ENCODE peak calls at places on chromosomes 12 and 14, in ten cellular contexts. J is IMR-90; C is Peyer's patch; E is esophagus squamous epithelium; R is fibroblast of lung; M is cardiac muscle cell; W is lung; D is right atrium auricular region; V is CD8-positive, alpha-beta T cell; P is psoas muscle. F is an unnamed sample.

GRCh38 chr14:33847066-33847465 is 103.8 kb downstream of the EGLN3 start:
- DNase-seq in J (no peak), C (no peak), E (no peak), R (no peak), M (peak; percentile 25), W (no peak), D (no peak), V (no peak), P (no peak), F (no peak)

GRCh38 chr12:25272937-25273526 is 22.3 kb upstream of the KRAS start:
- DNase-seq in J (no peak), C (no peak), E (no peak), R (no peak), M (no peak), W (no peak), D (no peak), V (no peak), P (no peak), F (no peak)

GRCh38 chr14:105173901-105174894 is 5.6 kb upstream of the JAG2 start:
- DNase-seq in J (no peak), C (no peak), E (no peak), R (no peak), M (no peak), W (no peak), D (no peak), V (peak; percentile 66), P (no peak), F (no peak)

GRCh38 chr12:27524839-27525238 is 833 bp downstream of the PPFIBP1 start:
- DNase-seq in J (peak; percentile 41), C (no peak), E (no peak), R (peak; percentile 60), M (peak; percentile 53), W (no peak), D (no peak), V (no peak), P (no peak), F (no peak)

GRCh38 chr14:104546021-104546491 is 33.5 kb upstream of the C14orf180 start:
- DNase-seq in J (no peak), C (peak; percentile 23), E (no peak), R (no peak), M (no peak), W (no peak), D (no peak), V (no peak), P (no peak), F (no peak)

GRCh38 chr12:52216807-52217206 is 16.2 kb upstream of the KRT7 start:
- DNase-seq in J (no peak), C (no peak), E (no peak), R (no peak), M (no peak), W (no peak), D (no peak), V (no peak), P (no peak), F (no peak)

GRCh38 chr12:64451687-64452558 is at the start of gene TBK1:
- DNase-seq in J (peak; percentile 84), C (peak; percentile 94), E (peak; percentile 21), R (peak; percentile 86), M (peak; percentile 90), W (peak; percentile 92), D (peak; percentile 93), V (peak; percentile 75), P (peak; percentile 91), F (peak; percentile 57)

GRCh38 chr12:2154521-2154920 is 101.7 kb downstream of the CACNA1C start:
- DNase-seq in J (no peak), C (no peak), E (no peak), R (no peak), M (no peak), W (no peak), D (no peak), V (no peak), P (no peak), F (no peak)

GRCh38 chr12:6372403-6373003 is 2.9 kb downstream of the SCNN1A start:
- DNase-seq in J (peak; percentile 69), C (peak; percentile 62), E (no peak), R (peak; percentile 90), M (peak; percentile 93), W (peak; percentile 74), D (no peak), V (no peak), P (no peak), F (no peak)

GRCh38 chr12:25052191-25053020 is 103.5 kb upstream of the BCAT1 start:
- DNase-seq in J (no peak), C (no peak), E (no peak), R (no peak), M (peak; percentile 42), W (peak; percentile 36), D (no peak), V (peak; percentile 83), P (no peak), F (no peak)

GRCh38 chr12:129941646-129942045 is 37.8 kb upstream of the TMEM132D start:
- DNase-seq in J (no peak), C (no peak), E (no peak), R (no peak), M (no peak), W (no peak), D (no peak), V (no peak), P (no peak), F (no peak)

GRCh38 chr12:64082866-64083268 is 139.2 kb downstream of the KICS2 start:
- DNase-seq in J (no peak), C (no peak), E (no peak), R (no peak), M (no peak), W (no peak), D (no peak), V (no peak), P (no peak), F (no peak)

GRCh38 chr14:28102814-28103213 is 663.8 kb upstream of the FOXG1 start:
- DNase-seq in J (no peak), C (no peak), E (no peak), R (no peak), M (no peak), W (no peak), D (no peak), V (no peak), P (no peak), F (no peak)

GRCh38 chr12:110636516-110636915 is 22.6 kb downstream of the TCTN1 start:
- DNase-seq in J (no peak), C (no peak), E (no peak), R (no peak), M (no peak), W (no peak), D (no peak), V (no peak), P (no peak), F (no peak)

GRCh38 chr14:33377596-33378390 is 439.1 kb downstream of the NPAS3 start:
- DNase-seq in J (no peak), C (no peak), E (no peak), R (no peak), M (no peak), W (no peak), D (no peak), V (no peak), P (no peak), F (no peak)

DNA sequence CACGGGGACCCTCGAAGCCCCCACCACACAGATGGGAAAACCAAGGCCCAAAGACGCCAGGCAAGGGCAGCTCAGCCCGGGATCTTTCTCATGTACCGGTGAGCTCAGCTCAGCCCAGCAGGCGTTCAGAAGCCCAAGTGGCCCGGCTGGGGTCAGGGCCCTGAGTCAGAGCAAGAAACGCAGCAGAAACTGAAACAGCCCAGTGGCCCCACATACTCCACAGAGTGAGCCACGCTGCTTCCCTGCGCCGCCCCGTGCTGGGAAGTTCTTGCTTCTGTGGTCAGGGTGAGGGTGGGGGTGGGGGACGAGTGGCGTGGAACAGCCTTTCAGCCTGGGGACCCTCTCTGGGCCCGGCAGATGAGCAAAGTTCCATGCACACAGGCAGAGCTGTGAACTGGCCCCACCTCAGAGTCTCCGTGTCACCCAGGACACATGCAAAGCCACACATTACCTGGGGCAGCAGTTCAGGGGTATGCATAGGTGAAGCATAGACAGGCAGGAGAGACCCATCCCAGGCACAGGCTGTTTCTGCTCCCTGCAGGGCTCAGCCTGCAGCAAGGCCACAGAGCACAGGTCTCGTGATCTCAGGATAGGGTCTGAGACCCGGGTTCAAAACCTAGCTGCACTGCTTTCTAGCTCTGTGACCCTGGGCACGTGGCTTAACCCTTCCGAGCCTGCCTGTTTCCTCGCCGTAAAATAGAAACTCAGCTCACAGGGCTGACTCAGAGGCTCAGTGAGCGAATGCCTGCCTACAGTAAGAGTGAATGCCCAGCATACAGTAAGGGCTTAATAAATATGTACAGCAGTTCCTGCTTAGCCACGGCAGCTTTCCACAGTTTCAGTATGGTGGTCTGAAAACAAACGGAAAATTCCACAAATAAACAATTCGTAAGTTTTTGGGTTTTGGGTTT is 21.6 kb downstream of the NCOR2 start:
- DNase-seq in J (peak; percentile 43), C (no peak), E (no peak), R (no peak), M (no peak), W (no peak), D (no peak), V (no peak), P (no peak), F (no peak)
- H3K4me3 ChIP-seq in J (no peak overlapping the region), C (peak overlapping the region; percentile 16), E (no peak overlapping the region), R (no peak overlapping the region), M (no peak overlapping the region), W (no peak overlapping the region), D (no peak overlapping the region), V (no peak overlapping the region), P (no peak overlapping the region), F (no peak overlapping the region)

GRCh38 chr12:75917083-75917482 is 114.5 kb downstream of the PHLDA1 start:
- DNase-seq in J (no peak), C (no peak), E (no peak), R (no peak), M (no peak), W (no peak), D (no peak), V (no peak), P (no peak), F (no peak)
- H3K27ac ChIP-seq in J (no peak overlapping the region), C (no peak overlapping the region), E (no peak overlapping the region), R (no peak overlapping the region), M (no peak overlapping the region), W (no peak overlapping the region), D (no peak overlapping the region), V (no peak overlapping the region), P (no peak overlapping the region), F (no peak overlapping the region)

GRCh38 chr12:47905313-47905730 is 528 bp upstream of the VDR start:
- DNase-seq in J (no peak), C (peak; percentile 91), E (no peak), R (no peak), M (no peak), W (peak; percentile 75), D (no peak), V (no peak), P (peak; percentile 39), F (no peak)
- TF ChIP-seq CTCF in J (peak; percentile 22), C (no peak), E (no peak), R (no peak), M (peak; percentile 50), W (peak; percentile 3), D (peak; percentile 66), V (no peak), P (peak; percentile 36), F (peak; percentile 51)

GRCh38 chr12:128551266-128552025 is 272.3 kb downstream of the SLC15A4 start:
- DNase-seq in J (no peak), C (no peak), E (no peak), R (no peak), M (no peak), W (no peak), D (no peak), V (no peak), P (no peak), F (no peak)

GRCh38 chr12:128543971-128544370 is 277.0 kb downstream of the TMEM132C start:
- DNase-seq in J (no peak), C (no peak), E (no peak), R (no peak), M (no peak), W (no peak), D (no peak), V (no peak), P (no peak), F (no peak)

GRCh38 chr12:128549621-128550020 is 274.1 kb downstream of the SLC15A4 start:
- DNase-seq in J (no peak), C (no peak), E (no peak), R (no peak), M (no peak), W (no peak), D (no peak), V (no peak), P (no peak), F (no peak)
- H3K4me3 ChIP-seq in J (no peak overlapping the region), C (no peak overlapping the region), E (no peak overlapping the region), R (no peak overlapping the region), M (no peak overlapping the region), W (no peak overlapping the region), D (no peak overlapping the region), V (no peak overlapping the region), P (no peak overlapping the region), F (no peak overlapping the region)

F was measured in AG04450.